ENCODE peak calls at places on chromosomes 6 and 20, in six cellular contexts. X, Z, F, K, C and G are unnamed samples.

GRCh38 chr6:138161118-138161433 is 663 bp upstream of the ARFGEF3 start:
- DNase-seq in X (no peak), Z (no peak), F (no peak), K (no peak), C (peak; percentile 51), G (no peak)

GRCh38 chr6:40960784-40961430 is 78.1 kb downstream of the UNC5CL start:
- DNase-seq in X (peak; percentile 36), Z (no peak), F (no peak), K (no peak), C (no peak), G (no peak)

GRCh38 chr6:155473741-155474140 is 18.1 kb upstream of the NOX3 start:
- DNase-seq in X (peak; percentile 84), Z (no peak), F (no peak), K (no peak), C (no peak), G (no peak)

GRCh38 chr6:6825986-6826901 is 237.7 kb downstream of the LY86 start:
- DNase-seq in X (no peak), Z (no peak), F (peak; percentile 47), K (peak; percentile 60), C (no peak), G (no peak)

GRCh38 chr20:53077373-53078205 is 105.4 kb downstream of the TSHZ2 start:
- DNase-seq in X (peak; percentile 87), Z (no peak), F (no peak), K (no peak), C (no peak), G (no peak)

GRCh38 chr6:75751443-75751842 is 2.4 kb downstream of the MYO6 start:
- DNase-seq in X (peak; percentile 33), Z (no peak), F (no peak), K (no peak), C (no peak), G (no peak)

GRCh38 chr6:152380993-152381898 is 255.9 kb downstream of the SYNE1 start:
- DNase-seq in X (peak; percentile 95), Z (no peak), F (peak; percentile 88), K (peak; percentile 44), C (no peak), G (peak; percentile 92)

GRCh38 chr20:41180599-41181333 is 43.4 kb downstream of the PLCG1 start:
- DNase-seq in X (no peak), Z (peak; percentile 44), F (no peak), K (no peak), C (no peak), G (no peak)

GRCh38 chr6:148565321-148565926 is 181.4 kb upstream of the UST start:
- DNase-seq in X (peak; percentile 40), Z (no peak), F (no peak), K (no peak), C (no peak), G (no peak)

GRCh38 chr6:139473731-139474130 is 99.3 kb upstream of the CITED2 start:
- DNase-seq in X (no peak), Z (no peak), F (no peak), K (no peak), C (no peak), G (no peak)

GRCh38 chr6:84929212-84929611 is 164.8 kb upstream of the TBX18 start:
- DNase-seq in X (no peak), Z (no peak), F (no peak), K (no peak), C (no peak), G (no peak)

GRCh38 chr6:22318404-22318803 is 21.6 kb upstream of the PRL start:
- DNase-seq in X (no peak), Z (no peak), F (no peak), K (no peak), C (no peak), G (no peak)

GRCh38 chr6:127515234-127515793 is 3.8 kb downstream of the MTCL3 start:
- DNase-seq in X (peak; percentile 28), Z (peak; percentile 88), F (no peak), K (no peak), C (peak; percentile 85), G (no peak)

GRCh38 chr6:24974182-24975171 is 38.7 kb upstream of the RIPOR2 start:
- DNase-seq in X (no peak), Z (no peak), F (no peak), K (no peak), C (no peak), G (no peak)

GRCh38 chr20:58254890-58255289 is 26.4 kb upstream of the ANKRD60 start:
- DNase-seq in X (no peak), Z (no peak), F (no peak), K (no peak), C (no peak), G (no peak)
- TF ChIP-seq CTCF in X (no peak), Z (no peak), F (no peak), K (no peak), C (no peak), G (no peak)

GRCh38 chr6:112296122-112296521 is 41.8 kb upstream of the LAMA4 start:
- DNase-seq in X (peak; percentile 76), Z (peak; percentile 84), F (peak; percentile 5), K (no peak), C (peak; percentile 75), G (no peak)
- TF ChIP-seq CTCF in X (peak; percentile 74), Z (peak; percentile 83), F (no peak), K (no peak), C (peak; percentile 81), G (peak; percentile 65)

GRCh38 chr20:5557123-5557522 is 193.1 kb upstream of the SHLD1 start:
- DNase-seq in X (peak; percentile 59), Z (peak; percentile 88), F (peak; percentile 47), K (peak; percentile 70), C (peak; percentile 76), G (no peak)
- TF ChIP-seq CTCF in X (peak; percentile 69), Z (peak; percentile 87), F (peak; percentile 50), K (peak; percentile 33), C (peak; percentile 89), G (peak; percentile 58)

DNA sequence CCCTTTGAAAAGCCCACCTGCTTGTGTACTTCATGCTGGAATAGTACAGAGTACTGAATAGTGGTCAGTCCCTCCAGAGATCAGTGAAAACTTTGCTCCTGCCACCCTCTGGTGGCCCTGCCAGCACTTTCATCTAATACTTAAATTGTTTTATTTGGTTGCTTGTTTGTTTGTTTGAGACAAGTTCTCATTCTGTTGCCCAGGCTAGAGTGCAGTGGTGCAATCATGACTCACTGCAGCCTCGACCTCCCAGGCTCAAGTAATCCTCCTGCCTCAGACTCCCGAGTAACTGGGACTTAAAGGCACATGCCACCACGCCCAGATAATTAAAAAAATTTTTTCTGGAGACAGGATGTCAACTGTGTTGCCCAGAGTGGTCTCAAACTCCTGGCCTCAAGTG is 9.1 kb downstream of the FAM83D start:
- DNase-seq in X (peak; percentile 44), Z (no peak), F (no peak), K (no peak), C (no peak), G (no peak)
- TF ChIP-seq CTCF in X (peak; percentile 28), Z (peak; percentile 48), F (no peak), K (no peak), C (peak; percentile 39), G (no peak)

GRCh38 chr6:166162599-166163342 is 4.9 kb downstream of the TBXT start:
- DNase-seq in X (no peak), Z (no peak), F (no peak), K (no peak), C (no peak), G (no peak)

GRCh38 chr6:166157930-166158617 is 9.6 kb downstream of the TBXT start:
- DNase-seq in X (no peak), Z (no peak), F (no peak), K (no peak), C (no peak), G (no peak)

GRCh38 chr6:166152660-166153059 is 15.0 kb downstream of the TBXT start:
- DNase-seq in X (no peak), Z (no peak), F (no peak), K (no peak), C (no peak), G (no peak)

GRCh38 chr6:166151798-166152197 is 15.9 kb downstream of the TBXT start:
- DNase-seq in X (no peak), Z (no peak), F (no peak), K (no peak), C (no peak), G (no peak)

DNA sequence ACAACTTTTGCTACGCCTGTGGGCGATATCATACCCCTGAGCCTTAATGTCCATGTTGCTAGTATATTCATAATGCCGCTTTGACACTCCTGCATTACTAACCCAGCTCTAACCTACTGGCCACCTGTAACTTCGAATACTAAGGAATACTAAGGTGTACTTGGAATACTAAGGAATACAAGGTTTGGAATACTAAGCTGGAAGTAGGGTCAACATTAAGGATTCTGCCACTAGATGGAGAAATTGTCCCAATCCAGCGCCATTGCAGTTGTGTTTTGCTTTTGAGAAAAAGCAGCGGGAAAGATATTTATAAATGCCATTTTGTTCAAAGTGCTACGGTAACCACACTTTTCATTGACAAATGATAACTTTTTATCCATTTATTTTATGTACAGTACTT is 10.7 kb downstream of the TBXT start:
- DNase-seq in X (peak; percentile 10), Z (no peak), F (no peak), K (no peak), C (peak; percentile 46), G (no peak)
- TF ChIP-seq CTCF in X (peak; percentile 25), Z (peak; percentile 75), F (peak; percentile 49), K (no peak), C (peak; percentile 77), G (no peak)

GRCh38 chr6:91276315-91276714 is 689.4 kb upstream of the MAP3K7 start:
- DNase-seq in X (no peak), Z (no peak), F (no peak), K (no peak), C (peak; percentile 82), G (no peak)
- TF ChIP-seq CTCF in X (no peak), Z (peak; percentile 82), F (peak; percentile 46), K (no peak), C (peak; percentile 66), G (peak; percentile 22)

GRCh38 chr6:21024621-21025020 is 490.4 kb downstream of the CDKAL1 start:
- DNase-seq in X (no peak), Z (no peak), F (no peak), K (no peak), C (no peak), G (no peak)

GRCh38 chr6:21022343-21023107 is 488.3 kb downstream of the CDKAL1 start:
- DNase-seq in X (peak; percentile 10), Z (peak; percentile 62), F (peak; percentile 69), K (peak; percentile 29), C (peak; percentile 43), G (no peak)

GRCh38 chr6:21023210-21023609 is 489.0 kb downstream of the CDKAL1 start:
- DNase-seq in X (no peak), Z (no peak), F (no peak), K (no peak), C (no peak), G (no peak)

GRCh38 chr6:21019614-21020013 is 485.4 kb downstream of the CDKAL1 start:
- DNase-seq in X (no peak), Z (no peak), F (no peak), K (no peak), C (no peak), G (no peak)
- TF ChIP-seq CTCF in X (peak; percentile 28), Z (no peak), F (no peak), K (no peak), C (no peak), G (peak; percentile 17)